ENCODE peak calls at places on chromosomes 6 and 20, in nine cellular contexts. A is iPS-NIHi11, C is NCI-H1417, N is Kasumi-1, M is kidney glomerular epithelial cell, Q is neural progenitor cell, O is activated T-cell treated with anti-CD3 and anti-CD28 coated beads for 1 hour, J is cardiac fibroblast, H is NAMALWA. F is an unnamed sample.

GRCh38 chr6:39037082-39037487 is 11.5 kb upstream of the GLP1R start:
- DNase-seq in A (no peak), C (no peak), N (no peak), M (no peak), Q (peak; percentile 26), O (no peak), J (no peak), H (no peak), F (no peak)

GRCh38 chr6:131059486-131059885 is 3.6 kb downstream of the EPB41L2 start:
- DNase-seq in A (no peak), C (no peak), N (no peak), M (peak; percentile 43), Q (no peak), O (no peak), J (peak; percentile 56), H (no peak), F (peak; percentile 74)

GRCh38 chr20:13492001-13492480 is 146.7 kb downstream of the TASP1 start:
- DNase-seq in A (peak; percentile 73), C (no peak), N (no peak), M (peak; percentile 24), Q (peak; percentile 85), O (no peak), J (peak; percentile 90), H (no peak), F (no peak)

GRCh38 chr6:39088331-39088730 is 26.7 kb downstream of the SAYSD1 start:
- DNase-seq in A (peak; percentile 86), C (no peak), N (peak; percentile 31), M (peak; percentile 14), Q (peak; percentile 93), O (no peak), J (peak; percentile 80), H (peak; percentile 35), F (no peak)

GRCh38 chr6:77650098-77650663 is 2.7 kb upstream of the MEI4 start:
- DNase-seq in A (peak; percentile 64), C (no peak), N (no peak), M (no peak), Q (peak; percentile 93), O (no peak), J (peak; percentile 1), H (no peak), F (no peak)

GRCh38 chr20:55166063-55166462 is 690.7 kb downstream of the DOK5 start:
- DNase-seq in A (peak; percentile 39), C (peak; percentile 80), N (no peak), M (no peak), Q (peak; percentile 91), O (no peak), J (no peak), H (no peak), F (no peak)

GRCh38 chr20:31839782-31840487 is 5.5 kb downstream of the FOXS1 start:
- DNase-seq in A (no peak), C (no peak), N (no peak), M (no peak), Q (no peak), O (no peak), J (no peak), H (no peak), F (peak; percentile 14)

GRCh38 chr20:18831830-18832229 is 18.2 kb downstream of the SCP2D1 start:
- DNase-seq in A (no peak), C (no peak), N (peak; percentile 6), M (peak; percentile 83), Q (no peak), O (no peak), J (no peak), H (no peak), F (peak; percentile 59)

GRCh38 chr6:29005183-29005885 is at the start of gene ZNF311:
- DNase-seq in A (peak; percentile 66), C (no peak), N (peak; percentile 91), M (peak; percentile 82), Q (peak; percentile 34), O (no peak), J (peak; percentile 77), H (peak; percentile 49), F (no peak)